ENCODE peak calls at places on chromosomes 3 and 15, in seven cellular contexts. K is LoVo, P is amniotic epithelial cell, N is NT2/D1, B is iris pigment epithelial cell, S is transverse colon, H is ureter. D is an unnamed sample.

GRCh38 chr15:39504812-39505211 is 76.1 kb upstream of the THBS1 start:
- DNase-seq in K (no peak), P (peak), N (no peak), B (peak), S (no peak), H (no peak), D (no peak)

GRCh38 chr3:71069797-71070196 is 513.7 kb downstream of the FOXP1 start:
- DNase-seq in K (peak), P (peak), N (no peak), B (peak), S (peak), H (peak), D (peak)

GRCh38 chr3:127150915-127151564 is 41.9 kb upstream of the PRR23E start:
- DNase-seq in K (no peak), P (no peak), N (no peak), B (no peak), S (no peak), H (no peak), D (no peak)

GRCh38 chr15:91023720-91024119 is 1.3 kb upstream of the VPS33B start:
- DNase-seq in K (no peak), P (no peak), N (no peak), B (no peak), S (no peak), H (no peak), D (no peak)

GRCh38 chr15:66901336-66902100 is 163.9 kb upstream of the SMAD3 start:
- DNase-seq in K (no peak), P (no peak), N (no peak), B (peak), S (no peak), H (no peak), D (no peak)

GRCh38 chr3:71250026-71250425 is 333.5 kb downstream of the FOXP1 start:
- DNase-seq in K (no peak), P (no peak), N (no peak), B (peak), S (no peak), H (no peak), D (no peak)

GRCh38 chr15:63274427-63274826 is 3.0 kb upstream of the APH1B start:
- DNase-seq in K (no peak), P (no peak), N (no peak), B (no peak), S (no peak), H (no peak), D (no peak)

GRCh38 chr3:97353176-97353575 is 411.4 kb upstream of the ARL6 start:
- DNase-seq in K (no peak), P (no peak), N (no peak), B (no peak), S (no peak), H (no peak), D (no peak)

GRCh38 chr3:147409143-147410121 is at the start of gene ZIC1:
- DNase-seq in K (no peak), P (no peak), N (no peak), B (peak), S (no peak), H (no peak), D (no peak)

D was measured in CD8-positive, alpha-beta T cell.